ENCODE peak calls at places on chromosomes 16 and 17, in nine cellular contexts. S is A549, A is esophagus squamous epithelium, Q is right lobe of liver, H is sigmoid colon, E is ovary, O is heart left ventricle, Z is adrenal gland, Y is upper lobe of left lung. T is an unnamed sample.

GRCh38 chr17:36856169-36856568 is 81.1 kb upstream of the LHX1 start:
- DNase-seq in Q (no peak), Y (no peak), S (no peak), H (no peak), O (no peak), A (no peak), Z (no peak), E (no peak), T (no peak)

GRCh38 chr16:69680358-69680757 is 46.0 kb downstream of the NQO1 start:
- DNase-seq in Y (no peak), S (no peak), O (no peak), E (no peak), A (no peak), H (no peak), Z (no peak), Q (no peak), T (no peak)

GRCh38 chr16:73356401-73357079 is 308.6 kb upstream of the ZFHX3 start:
- DNase-seq in Z (no peak), E (no peak), O (no peak), Q (no peak), H (no peak), Y (no peak), S (no peak), A (no peak), T (no peak)

GRCh38 chr17:43521389-43521788 is 24.8 kb downstream of the ETV4 start:
- DNase-seq in O (no peak), A (no peak), Z (no peak), Y (no peak), S (no peak), E (no peak), Q (no peak), H (no peak), T (no peak)

GRCh38 chr17:66348605-66349165 is 46.3 kb downstream of the PRKCA start:
- DNase-seq in H (peak), Y (peak), S (peak), O (peak), A (no peak), E (no peak), Z (peak), Q (peak), T (no peak)

GRCh38 chr17:56652608-56653007 is 59.1 kb downstream of the NOG start:
- DNase-seq in Z (no peak), Y (no peak), S (peak), Q (no peak), O (no peak), H (no peak), E (no peak), A (no peak), T (no peak)

GRCh38 chr17:14815079-14815478 is 450.0 kb downstream of the PMP22 start:
- DNase-seq in O (no peak), H (no peak), A (no peak), E (no peak), Y (no peak), Z (no peak), Q (no peak), S (no peak), T (no peak)

GRCh38 chr17:29504711-29505110 is 62.1 kb downstream of the ABHD15 start:
- DNase-seq in O (no peak), A (no peak), Y (no peak), H (no peak), Q (no peak), S (no peak), Z (no peak), E (no peak), T (no peak)

GRCh38 chr16:74582984-74583383 is 23.9 kb downstream of the GLG1 start:
- DNase-seq in O (no peak), A (no peak), H (no peak), E (no peak), Q (no peak), Z (no peak), Y (no peak), S (peak), T (no peak)

GRCh38 chr17:28725166-28725659 is 820 bp downstream of the TLCD1 start:
- DNase-seq in Q (no peak), S (peak), O (no peak), A (no peak), H (peak), Z (no peak), E (no peak), Y (no peak), T (no peak)

GRCh38 chr16:31105677-31106213 is 2.4 kb upstream of the BCKDK start:
- DNase-seq in Z (peak), H (peak), E (peak), A (no peak), Q (peak), O (peak), S (peak), Y (peak), T (peak)

GRCh38 chr17:76432712-76433336 is 20.1 kb downstream of the UBE2O start:
- DNase-seq in Y (no peak), S (peak), O (no peak), Q (no peak), A (no peak), E (no peak), Z (no peak), H (no peak), T (no peak)

GRCh38 chr17:38871247-38871991 is 1.6 kb downstream of the LASP1 start:
- DNase-seq in Y (peak), E (peak), S (peak), Q (peak), H (peak), O (peak), Z (peak), A (no peak), T (peak)
- TF ChIP-seq POLR2A in Y (peak), E (no peak), S (no peak), Q (peak), H (no peak), O (peak), Z (peak), A (no peak), T (no peak)

DNA sequence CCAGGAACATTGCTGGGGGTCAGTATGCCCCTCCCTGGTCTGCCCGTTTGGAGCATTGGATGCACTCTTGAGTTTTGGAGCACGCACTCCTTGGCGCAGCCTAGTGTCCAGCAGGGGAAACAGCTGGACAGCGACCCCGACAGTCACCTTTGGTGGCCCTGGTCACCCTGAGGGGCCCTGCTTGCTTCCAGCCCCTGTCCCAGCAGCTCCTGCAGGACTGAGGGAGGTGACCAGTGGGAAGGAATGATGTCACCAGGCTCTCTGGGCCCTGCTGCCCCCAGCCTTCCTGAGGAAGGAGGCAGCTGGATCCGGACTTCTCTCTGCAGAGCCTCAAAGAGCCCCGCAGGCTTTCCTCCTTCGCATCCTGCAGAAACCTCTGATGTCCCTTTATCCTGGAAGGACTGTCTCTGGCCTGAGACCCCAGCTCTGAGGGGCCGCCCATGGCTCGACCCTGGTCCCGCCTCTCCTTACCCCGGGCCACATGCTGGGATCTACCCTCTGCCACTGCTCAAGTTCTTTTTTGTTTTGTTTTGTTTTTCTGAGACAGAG is 11.8 kb downstream of the ZSCAN10 start:
- DNase-seq in Q (peak), Z (peak), E (no peak), Y (no peak), H (no peak), A (no peak), O (peak), S (peak), T (no peak)
- TF ChIP-seq CTCF in Q (peak), Z (no peak), E (no peak), Y (no peak), H (no peak), A (no peak), O (peak), S (peak), T (no peak)

DNA sequence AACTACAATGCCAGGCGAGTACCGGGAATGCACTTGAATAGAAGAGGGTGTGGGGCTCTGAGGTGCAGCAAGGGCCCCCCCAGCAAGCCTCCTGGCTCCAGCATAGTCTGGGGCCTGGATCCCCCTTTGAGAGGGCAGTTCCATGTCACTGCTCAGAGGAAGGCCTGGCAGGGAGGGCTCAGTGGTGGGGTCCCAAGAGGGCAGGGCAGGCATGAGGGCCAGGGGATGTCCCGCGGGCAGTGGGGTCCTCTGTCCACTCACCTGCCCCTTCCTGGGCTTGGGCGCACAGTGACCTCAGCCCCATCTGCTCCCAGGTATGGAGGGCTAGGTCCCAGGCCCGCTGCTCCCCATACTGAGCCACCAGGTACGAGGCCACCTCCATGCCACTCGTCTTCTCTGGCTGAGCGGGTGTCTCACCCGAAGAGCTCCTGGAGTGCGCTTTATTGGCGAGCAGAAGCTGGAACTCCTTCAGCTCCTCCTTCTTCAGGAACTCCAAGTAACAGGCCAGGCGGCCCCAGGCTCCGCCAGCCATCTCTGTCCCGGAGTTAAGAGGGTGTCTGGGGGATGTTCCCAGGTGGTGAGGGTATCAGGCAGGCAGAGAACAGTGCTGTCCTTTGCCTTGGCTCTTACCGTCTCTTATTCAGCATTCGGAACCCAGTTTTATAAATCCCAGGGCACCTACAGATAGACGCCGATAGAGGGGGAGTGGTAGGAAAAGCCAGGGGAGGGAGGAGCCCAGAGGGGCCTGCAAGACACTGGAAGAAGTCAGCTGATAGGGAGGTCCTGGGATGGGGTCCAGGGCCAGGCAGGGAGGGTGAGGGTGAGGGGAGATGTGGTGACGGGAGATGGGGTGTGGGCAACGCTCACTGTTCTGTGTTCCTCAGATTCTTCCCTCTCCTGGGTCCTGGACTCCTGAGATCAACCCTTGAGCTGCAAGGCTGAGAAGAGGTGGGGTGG is 605 bp downstream of the NLRP1 start:
- DNase-seq in E (no peak), A (no peak), Z (no peak), Q (no peak), H (no peak), O (peak), S (no peak), Y (no peak), T (no peak)
- H3K27ac ChIP-seq in E (peak), A (peak), Z (peak), Q (peak), H (peak), O (peak), S (peak), Y (peak), T (peak)

DNA sequence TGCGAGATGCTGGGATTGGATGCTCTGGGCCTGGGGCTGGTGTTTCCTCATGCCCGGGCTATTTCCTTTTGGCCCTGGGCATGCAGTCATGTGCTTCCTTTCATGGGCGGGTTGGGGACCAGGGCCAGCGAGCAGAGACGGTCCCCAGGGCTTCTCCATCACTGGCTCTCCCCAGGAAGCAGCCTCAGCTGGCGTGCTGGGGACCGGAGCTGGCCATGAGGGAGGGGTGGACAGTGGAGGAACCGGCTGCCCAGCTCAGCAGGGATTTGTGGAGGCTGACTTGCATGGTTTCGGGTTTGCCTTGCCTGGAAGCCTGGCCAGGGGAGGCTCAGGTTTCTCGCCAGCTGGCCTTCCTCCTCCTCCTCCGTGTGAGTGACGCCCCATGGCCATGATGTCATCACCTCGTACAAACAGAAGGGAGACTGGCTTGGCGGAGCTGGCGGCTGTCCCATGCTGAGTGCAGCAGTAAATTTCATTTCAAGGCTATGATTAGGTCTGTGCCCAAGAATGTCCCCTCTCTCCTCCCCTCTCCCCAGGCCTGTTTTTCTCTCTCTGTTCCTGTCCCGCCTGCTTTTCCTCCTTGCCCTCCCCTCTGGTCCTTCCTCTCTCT is 8.9 kb upstream of the TIMP2 start:
- DNase-seq in Q (peak), E (peak), Z (peak), H (peak), Y (peak), O (peak), S (peak), A (peak), T (peak)
- TF ChIP-seq POLR2A in Q (no peak), E (no peak), Z (peak), H (no peak), Y (no peak), O (no peak), S (peak), A (no peak), T (no peak)

DNA sequence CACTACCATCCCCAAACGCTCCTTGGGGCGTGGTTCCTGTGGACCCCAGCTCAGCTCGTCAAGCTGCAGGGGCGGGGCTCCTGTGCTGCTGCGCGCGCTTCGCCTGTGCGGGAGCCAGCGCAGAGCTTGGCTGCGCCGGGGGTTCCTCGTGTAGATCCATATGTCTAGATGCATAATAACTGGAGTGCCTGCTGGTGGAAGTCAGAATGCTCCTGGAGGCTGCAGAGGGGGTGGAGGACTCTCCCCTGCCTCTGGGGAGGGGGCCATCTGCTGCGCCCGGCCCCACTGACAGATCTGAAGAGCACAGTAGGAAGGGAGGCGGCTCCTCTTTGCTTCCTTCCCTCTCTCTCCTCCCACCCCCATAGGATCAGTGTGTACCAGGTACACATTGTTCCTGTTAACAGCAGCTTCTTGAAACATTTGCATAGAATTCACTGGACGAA is 4.6 kb downstream of the RASD1 start:
- DNase-seq in H (peak), Q (no peak), A (no peak), S (no peak), O (no peak), Y (no peak), E (no peak), Z (no peak), T (no peak)
- TF ChIP-seq CTCF in H (no peak), Q (no peak), A (no peak), S (no peak), O (no peak), Y (no peak), E (no peak), Z (no peak), T (no peak)